ENCODE peak calls at places on chromosome 16, in five cellular contexts. One of them, this sample, is unnamed.
A peak's percentile ranks its signal among the peaks of the same experiment; 100 is the strongest.

GRCh38 chr16:2530629-2531318 is 434 bp downstream of the CEMP1 start:
- DNase-seq in endothelial cell of umbilical vein: no peak
- DNase-seq in upper lobe of left lung: peak; percentile 61
- DNase-seq in transverse colon: no peak
- DNase-seq in adrenal gland: no peak
- DNase-seq in this sample: no peak

GRCh38 chr16:10081201-10081940 is 100.9 kb downstream of the GRIN2A start:
- DNase-seq in endothelial cell of umbilical vein: no peak
- DNase-seq in upper lobe of left lung: no peak
- DNase-seq in transverse colon: no peak
- DNase-seq in adrenal gland: no peak
- DNase-seq in this sample: no peak

GRCh38 chr16:86391987-86392386 is 118.3 kb upstream of the FOXF1 start:
- DNase-seq in endothelial cell of umbilical vein: peak; percentile 44
- DNase-seq in upper lobe of left lung: no peak
- DNase-seq in transverse colon: no peak
- DNase-seq in adrenal gland: no peak
- DNase-seq in this sample: no peak

GRCh38 chr16:84670063-84670462 is 21.8 kb downstream of the KLHL36 start:
- DNase-seq in endothelial cell of umbilical vein: no peak
- DNase-seq in upper lobe of left lung: peak; percentile 63
- DNase-seq in transverse colon: no peak
- DNase-seq in adrenal gland: no peak
- DNase-seq in this sample: no peak

GRCh38 chr16:86635181-86635580 is 56.8 kb downstream of the FOXL1 start:
- DNase-seq in endothelial cell of umbilical vein: no peak
- DNase-seq in upper lobe of left lung: no peak
- DNase-seq in transverse colon: no peak
- DNase-seq in adrenal gland: no peak
- DNase-seq in this sample: no peak

GRCh38 chr16:89764711-89765201 is 43.4 kb downstream of the ZNF276 start:
- DNase-seq in endothelial cell of umbilical vein: no peak
- DNase-seq in upper lobe of left lung: no peak
- DNase-seq in transverse colon: peak; percentile 85
- DNase-seq in adrenal gland: peak; percentile 52
- DNase-seq in this sample: peak; percentile 49

GRCh38 chr16:23959801-23960072 is 124.0 kb downstream of the PRKCB start:
- DNase-seq in endothelial cell of umbilical vein: no peak
- DNase-seq in upper lobe of left lung: no peak
- DNase-seq in transverse colon: no peak
- DNase-seq in adrenal gland: no peak
- DNase-seq in this sample: no peak

GRCh38 chr16:35339337-35339736 is 1879.9 kb downstream of the TP53TG3F start:
- DNase-seq in endothelial cell of umbilical vein: no peak
- DNase-seq in upper lobe of left lung: no peak
- DNase-seq in transverse colon: no peak
- DNase-seq in adrenal gland: no peak
- DNase-seq in this sample: no peak

GRCh38 chr16:2912330-2913199 is 834 bp downstream of the FLYWCH1 start:
- DNase-seq in endothelial cell of umbilical vein: peak; percentile 54
- DNase-seq in upper lobe of left lung: peak; percentile 88
- DNase-seq in transverse colon: peak; percentile 51
- DNase-seq in adrenal gland: peak; percentile 51
- DNase-seq in this sample: peak; percentile 41

GRCh38 chr16:79286646-79287423 is 313.7 kb downstream of the MAF start:
- DNase-seq in endothelial cell of umbilical vein: no peak
- DNase-seq in upper lobe of left lung: peak; percentile 59
- DNase-seq in transverse colon: peak; percentile 58
- DNase-seq in adrenal gland: peak; percentile 25
- DNase-seq in this sample: peak; percentile 15

GRCh38 chr16:50146479-50147435 is 6.3 kb upstream of the TENT4B start:
- DNase-seq in endothelial cell of umbilical vein: no peak
- DNase-seq in upper lobe of left lung: no peak
- DNase-seq in transverse colon: no peak
- DNase-seq in adrenal gland: no peak
- DNase-seq in this sample: no peak

GRCh38 chr16:30379165-30379783 is 3.1 kb downstream of the SEPTIN1 start:
- DNase-seq in endothelial cell of umbilical vein: no peak
- DNase-seq in upper lobe of left lung: no peak
- DNase-seq in transverse colon: no peak
- DNase-seq in adrenal gland: no peak
- DNase-seq in this sample: no peak

GRCh38 chr16:84804326-84804725 is 15.5 kb upstream of the CRISPLD2 start:
- DNase-seq in endothelial cell of umbilical vein: no peak
- DNase-seq in upper lobe of left lung: no peak
- DNase-seq in transverse colon: no peak
- DNase-seq in adrenal gland: no peak
- DNase-seq in this sample: no peak

GRCh38 chr16:54654429-54654828 is 276.2 kb upstream of the IRX5 start:
- DNase-seq in endothelial cell of umbilical vein: no peak
- DNase-seq in upper lobe of left lung: peak; percentile 31
- DNase-seq in transverse colon: no peak
- DNase-seq in adrenal gland: no peak
- DNase-seq in this sample: no peak

GRCh38 chr16:28925386-28926228 is 569 bp upstream of the RABEP2 start:
- DNase-seq in endothelial cell of umbilical vein: peak; percentile 80
- DNase-seq in upper lobe of left lung: no peak
- DNase-seq in transverse colon: peak; percentile 76
- DNase-seq in adrenal gland: peak; percentile 86
- DNase-seq in this sample: peak; percentile 48

GRCh38 chr16:73565263-73565662 is 517.3 kb upstream of the ZFHX3 start:
- DNase-seq in endothelial cell of umbilical vein: no peak
- DNase-seq in upper lobe of left lung: no peak
- DNase-seq in transverse colon: no peak
- DNase-seq in adrenal gland: no peak
- DNase-seq in this sample: no peak

GRCh38 chr16:85750827-85751641 is at the start of gene C16orf74:
- DNase-seq in endothelial cell of umbilical vein: peak; percentile 34
- DNase-seq in upper lobe of left lung: peak; percentile 92
- DNase-seq in transverse colon: peak; percentile 64
- DNase-seq in adrenal gland: no peak
- DNase-seq in this sample: no peak

GRCh38 chr16:68401871-68402747 is 46.2 kb downstream of the SMPD3 start:
- DNase-seq in endothelial cell of umbilical vein: no peak
- DNase-seq in upper lobe of left lung: no peak
- DNase-seq in transverse colon: no peak
- DNase-seq in adrenal gland: peak; percentile 38
- DNase-seq in this sample: no peak

GRCh38 chr16:75025766-75026165 is 26.9 kb downstream of the ZNRF1 start:
- DNase-seq in endothelial cell of umbilical vein: no peak
- DNase-seq in upper lobe of left lung: no peak
- DNase-seq in transverse colon: no peak
- DNase-seq in adrenal gland: no peak
- DNase-seq in this sample: no peak

GRCh38 chr16:55954906-55955305 is 79.7 kb upstream of the CES5A start:
- DNase-seq in endothelial cell of umbilical vein: no peak
- DNase-seq in upper lobe of left lung: no peak
- DNase-seq in transverse colon: no peak
- DNase-seq in adrenal gland: no peak
- DNase-seq in this sample: no peak

GRCh38 chr16:73503093-73503492 is 455.2 kb upstream of the ZFHX3 start:
- DNase-seq in endothelial cell of umbilical vein: no peak
- DNase-seq in upper lobe of left lung: no peak
- DNase-seq in transverse colon: no peak
- DNase-seq in adrenal gland: no peak
- DNase-seq in this sample: no peak

GRCh38 chr16:54540525-54541180 is 254.1 kb upstream of the IRX3 start:
- DNase-seq in endothelial cell of umbilical vein: no peak
- DNase-seq in upper lobe of left lung: no peak
- DNase-seq in transverse colon: peak; percentile 9
- DNase-seq in adrenal gland: no peak
- DNase-seq in this sample: no peak

GRCh38 chr16:30951785-30952184 is 2.9 kb downstream of the ORAI3 start:
- DNase-seq in endothelial cell of umbilical vein: peak; percentile 67
- DNase-seq in upper lobe of left lung: no peak
- DNase-seq in transverse colon: peak; percentile 54
- DNase-seq in adrenal gland: peak; percentile 75
- DNase-seq in this sample: peak; percentile 80

GRCh38 chr16:57711331-57711730 is 16.7 kb downstream of the DRC7 start:
- DNase-seq in endothelial cell of umbilical vein: no peak
- DNase-seq in upper lobe of left lung: no peak
- DNase-seq in transverse colon: no peak
- DNase-seq in adrenal gland: no peak
- DNase-seq in this sample: no peak

GRCh38 chr16:57711993-57712392 is 17.4 kb downstream of the DRC7 start:
- DNase-seq in endothelial cell of umbilical vein: no peak
- DNase-seq in upper lobe of left lung: no peak
- DNase-seq in transverse colon: no peak
- DNase-seq in adrenal gland: no peak
- DNase-seq in this sample: no peak

GRCh38 chr16:57708168-57708567 is 13.6 kb downstream of the DRC7 start:
- DNase-seq in endothelial cell of umbilical vein: no peak
- DNase-seq in upper lobe of left lung: no peak
- DNase-seq in transverse colon: no peak
- DNase-seq in adrenal gland: no peak
- DNase-seq in this sample: no peak

GRCh38 chr16:57707331-57707730 is 12.7 kb downstream of the DRC7 start:
- DNase-seq in endothelial cell of umbilical vein: no peak
- DNase-seq in upper lobe of left lung: peak; percentile 36
- DNase-seq in transverse colon: no peak
- DNase-seq in adrenal gland: no peak
- DNase-seq in this sample: no peak

DNA sequence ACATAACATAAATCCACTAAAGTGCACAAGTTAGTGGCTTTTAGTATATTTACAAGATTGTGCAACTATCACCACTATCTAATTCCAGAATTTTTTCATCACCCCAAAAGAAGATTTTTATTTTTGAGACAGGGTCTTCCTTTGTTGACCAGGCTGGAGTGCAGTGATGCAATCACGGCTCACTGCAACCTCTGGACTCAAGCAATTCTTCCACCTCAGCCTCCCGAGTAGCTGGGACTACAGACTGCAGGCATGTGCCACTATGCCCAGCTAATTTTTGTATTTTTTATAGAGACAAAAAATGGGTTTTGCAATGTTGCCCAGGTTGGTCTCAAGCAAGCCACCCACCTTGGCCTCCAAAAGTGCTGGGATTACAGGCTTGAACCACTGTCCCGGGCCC is 15.1 kb downstream of the DRC7 start:
- DNase-seq in endothelial cell of umbilical vein: no peak
- DNase-seq in upper lobe of left lung: no peak
- DNase-seq in transverse colon: no peak
- DNase-seq in adrenal gland: no peak
- DNase-seq in this sample: no peak
- TF ChIP-seq POLR2A in endothelial cell of umbilical vein: no peak
- TF ChIP-seq POLR2A in upper lobe of left lung: no peak
- TF ChIP-seq POLR2A in transverse colon: no peak
- TF ChIP-seq POLR2A in adrenal gland: no peak
- TF ChIP-seq POLR2A in this sample: no peak

DNA sequence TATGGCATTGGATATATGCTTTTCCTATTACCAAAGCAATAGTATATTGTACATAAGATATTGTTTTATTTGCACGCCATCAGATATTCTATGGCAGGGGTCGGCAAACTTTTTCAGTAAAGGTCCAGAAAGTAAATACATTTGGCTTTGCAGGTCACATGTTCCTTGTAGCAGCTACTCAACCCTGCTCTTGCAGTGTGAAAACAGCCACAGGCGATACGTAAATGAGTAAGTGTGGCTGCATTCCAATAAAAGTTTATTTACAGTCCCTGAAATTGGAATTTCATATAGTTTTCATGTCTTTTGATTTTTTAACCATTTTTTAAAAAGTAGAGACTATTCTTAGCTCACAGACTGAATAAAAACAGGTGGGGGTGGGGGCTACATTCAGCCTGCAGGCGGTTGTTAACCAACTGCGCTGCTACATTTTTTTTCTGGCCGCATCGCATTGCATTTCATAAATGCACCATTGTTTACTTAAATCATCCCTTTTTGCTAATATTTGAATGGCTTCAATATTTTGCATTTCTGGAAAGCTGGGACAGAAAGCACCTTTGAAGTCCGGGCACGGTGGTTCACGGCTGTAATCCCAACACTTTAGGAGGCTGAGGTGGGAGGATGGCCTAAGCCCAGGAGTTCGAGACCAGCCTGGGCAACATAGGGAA is 50.5 kb upstream of the HAPSTR1 start:
- DNase-seq in endothelial cell of umbilical vein: no peak
- DNase-seq in upper lobe of left lung: no peak
- DNase-seq in transverse colon: no peak
- DNase-seq in adrenal gland: no peak
- DNase-seq in this sample: no peak
- TF ChIP-seq POLR2A in endothelial cell of umbilical vein: no peak
- TF ChIP-seq POLR2A in upper lobe of left lung: no peak
- TF ChIP-seq POLR2A in transverse colon: no peak
- TF ChIP-seq POLR2A in adrenal gland: no peak
- TF ChIP-seq POLR2A in this sample: no peak

DNA sequence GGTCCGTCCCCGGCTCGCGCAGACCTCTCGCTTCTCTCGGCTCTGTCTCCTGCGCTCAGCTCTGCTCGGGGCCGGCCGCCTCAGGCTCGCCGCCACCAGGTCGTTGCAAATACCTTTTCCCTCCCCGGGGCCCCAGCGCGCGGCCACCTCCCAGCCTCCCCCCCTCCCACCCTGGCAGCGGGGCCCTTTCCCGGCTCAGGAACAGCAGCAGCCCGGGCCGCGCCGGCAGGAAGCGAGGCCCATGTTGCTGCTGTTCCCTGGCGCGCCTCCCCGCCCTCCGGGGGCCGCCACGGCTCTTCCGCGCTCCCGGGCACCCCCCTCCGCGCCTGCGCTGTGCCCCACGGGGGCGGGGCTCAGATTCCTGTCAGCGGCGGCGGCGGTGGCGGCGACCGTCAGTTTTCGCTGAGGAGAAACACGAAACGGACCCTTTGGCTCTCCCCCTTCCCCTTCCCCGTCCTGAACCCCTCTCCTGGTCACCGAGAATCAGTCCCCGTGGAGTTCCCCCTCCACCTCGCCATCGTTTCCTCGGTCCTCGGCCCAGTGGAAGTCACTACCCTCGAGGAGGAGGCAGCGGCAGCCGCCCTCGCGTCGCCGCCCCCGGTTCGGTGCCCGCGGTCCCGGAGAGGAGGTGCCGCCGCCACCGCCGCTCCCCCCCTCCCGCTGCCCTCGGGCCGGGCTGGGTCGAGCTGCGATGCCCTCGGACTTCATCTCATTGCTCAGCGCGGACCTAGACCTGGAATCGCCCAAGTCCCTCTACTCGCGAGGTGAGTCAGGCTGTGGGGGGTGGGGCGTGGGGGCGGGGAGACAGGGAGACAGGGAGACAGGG is at the start of gene NFAT5:
- DNase-seq in endothelial cell of umbilical vein: peak; percentile 94
- DNase-seq in upper lobe of left lung: peak; percentile 99
- DNase-seq in transverse colon: peak; percentile 91
- DNase-seq in adrenal gland: peak; percentile 90
- DNase-seq in this sample: peak; percentile 85
- TF ChIP-seq POLR2A in endothelial cell of umbilical vein: peak; percentile 77
- TF ChIP-seq POLR2A in upper lobe of left lung: peak; percentile 95
- TF ChIP-seq POLR2A in transverse colon: peak; percentile 90
- TF ChIP-seq POLR2A in adrenal gland: peak; percentile 90
- TF ChIP-seq POLR2A in this sample: peak; percentile 96

DNA sequence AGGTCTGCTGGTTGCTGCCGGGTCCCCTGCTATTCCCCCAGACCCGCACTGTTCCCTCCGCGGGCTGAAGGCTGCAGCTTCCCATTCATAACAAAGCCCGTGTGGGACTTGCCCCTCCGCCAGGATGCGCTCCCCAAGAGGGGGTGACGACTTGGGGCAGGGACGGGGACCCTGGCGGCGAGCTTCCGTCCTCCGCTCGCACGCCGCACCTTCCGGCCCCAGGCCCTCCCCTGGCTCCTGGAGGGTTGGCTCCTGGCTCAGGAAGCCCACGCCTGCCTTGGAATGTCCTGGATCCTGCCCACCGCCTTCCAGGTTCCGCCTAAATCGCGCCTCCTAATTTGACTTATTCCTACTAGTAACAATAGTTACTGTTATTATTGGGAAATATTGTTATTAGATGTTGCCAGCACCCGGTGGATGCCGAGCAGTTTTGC is 1.1 kb upstream of the TFAP4 start:
- DNase-seq in endothelial cell of umbilical vein: peak; percentile 63
- DNase-seq in upper lobe of left lung: peak; percentile 90
- DNase-seq in transverse colon: peak; percentile 55
- DNase-seq in adrenal gland: peak; percentile 67
- DNase-seq in this sample: no peak
- TF ChIP-seq POLR2A in endothelial cell of umbilical vein: peak; percentile 37
- TF ChIP-seq POLR2A in upper lobe of left lung: peak; percentile 43
- TF ChIP-seq POLR2A in transverse colon: no peak
- TF ChIP-seq POLR2A in adrenal gland: no peak
- TF ChIP-seq POLR2A in this sample: no peak